ENCODE peak calls at places on chromosome 12, in five cellular contexts. J is upper lobe of right lung, D is mesenchymal stem cell, V is endothelial cell of umbilical vein, E is mesendoderm. N is an unnamed sample.
A peak's percentile ranks its signal among the peaks of the same experiment; 100 is the strongest.

GRCh38 chr12:3033538-3033865 is 43.7 kb upstream of the TSPAN9 start:
- DNase-seq in J (no peak), D (no peak), V (no peak), E (no peak), N (no peak)

GRCh38 chr12:28089363-28089762 is 100.9 kb upstream of the CCDC91 start:
- DNase-seq in J (no peak), D (peak; percentile 28), V (peak; percentile 37), E (peak; percentile 50), N (no peak)

GRCh38 chr12:84738481-84738972 is 174.1 kb downstream of the SLC6A15 start:
- DNase-seq in J (no peak), D (peak; percentile 58), V (peak; percentile 2), E (no peak), N (no peak)

GRCh38 chr12:46221255-46222128 is 47.4 kb downstream of the SLC38A1 start:
- DNase-seq in J (no peak), D (peak; percentile 47), V (peak; percentile 62), E (peak; percentile 85), N (peak; percentile 59)

GRCh38 chr12:19036673-19037357 is 92.7 kb upstream of the PLEKHA5 start:
- DNase-seq in J (no peak), D (peak; percentile 70), V (peak; percentile 54), E (no peak), N (no peak)

GRCh38 chr12:56995201-56995929 is 11.0 kb downstream of the ZBTB39 start:
- DNase-seq in J (no peak), D (no peak), V (no peak), E (no peak), N (no peak)

GRCh38 chr12:2794261-2794735 is 472 bp upstream of the FKBP4 start:
- DNase-seq in J (no peak), D (no peak), V (no peak), E (peak; percentile 87), N (no peak)

GRCh38 chr12:89756638-89757321 is 48.1 kb upstream of the ATP2B1 start:
- DNase-seq in J (no peak), D (peak; percentile 99), V (peak; percentile 72), E (peak; percentile 33), N (peak; percentile 52)

GRCh38 chr12:54725233-54725843 is 77.2 kb upstream of the DCD start:
- DNase-seq in J (no peak), D (peak; percentile 20), V (peak; percentile 24), E (peak; percentile 79), N (no peak)

GRCh38 chr12:9244894-9245293 is 36.7 kb upstream of the PZP start:
- DNase-seq in J (no peak), D (no peak), V (no peak), E (no peak), N (no peak)

GRCh38 chr12:1044697-1045096 is 53.7 kb downstream of the ERC1 start:
- DNase-seq in J (no peak), D (peak; percentile 22), V (peak; percentile 68), E (no peak), N (peak; percentile 37)

GRCh38 chr12:107127482-107128185 is 34.3 kb upstream of the CRY1 start:
- DNase-seq in J (no peak), D (no peak), V (no peak), E (no peak), N (no peak)

GRCh38 chr12:92224685-92225331 is 79.2 kb upstream of the BTG1 start:
- DNase-seq in J (no peak), D (peak; percentile 81), V (peak; percentile 56), E (peak; percentile 31), N (peak; percentile 71)

GRCh38 chr12:84161296-84161695 is 751.3 kb downstream of the SLC6A15 start:
- DNase-seq in J (no peak), D (no peak), V (no peak), E (no peak), N (no peak)

DNA sequence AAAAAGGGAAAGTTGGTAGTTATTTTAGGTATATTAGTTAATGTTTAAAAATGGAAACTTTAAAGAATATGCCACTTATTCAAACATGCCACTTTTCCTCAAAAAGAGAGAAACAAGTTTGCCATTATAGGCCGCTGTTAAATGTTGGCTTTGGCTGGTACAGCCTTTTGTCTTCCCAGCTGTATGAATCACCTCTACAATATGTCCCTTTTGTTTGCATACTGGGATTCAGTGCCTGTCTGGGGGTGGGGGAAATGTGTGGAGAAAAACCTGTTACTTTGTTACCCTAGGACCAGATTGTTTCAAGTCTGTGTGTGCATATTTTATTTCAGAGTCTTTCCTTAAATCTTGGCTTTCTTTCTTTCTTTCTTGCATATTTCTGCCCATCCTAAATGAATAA is 470.4 kb upstream of the LMO3 start:
- DNase-seq in J (no peak), D (no peak), V (no peak), E (peak; percentile 42), N (no peak)
- H3K4me1 ChIP-seq in J (no peaks in the 10 kb centered on the region), D (no peaks in the 10 kb centered on the region), V (no peaks in the 10 kb centered on the region), E (no peaks in the 10 kb centered on the region), N (no peaks in the 10 kb centered on the region)

GRCh38 chr12:123064885-123065619 is 84.6 kb downstream of the ARL6IP4 start:
- DNase-seq in J (no peak), D (no peak), V (no peak), E (no peak), N (no peak)
- H3K4me3 ChIP-seq in J (no peak overlapping the region), D (no peak overlapping the region), V (no peak overlapping the region), E (no peak overlapping the region), N (no peak overlapping the region)

GRCh38 chr12:116002890-116003536 is 274.5 kb downstream of the MED13L start:
- DNase-seq in J (no peak), D (peak; percentile 33), V (no peak), E (peak; percentile 50), N (no peak)

GRCh38 chr12:116000252-116000651 is 277.2 kb downstream of the MED13L start:
- DNase-seq in J (no peak), D (no peak), V (no peak), E (no peak), N (no peak)

GRCh38 chr12:115998119-115998633 is 279.3 kb downstream of the MED13L start:
- DNase-seq in J (no peak), D (peak; percentile 63), V (peak; percentile 70), E (peak; percentile 84), N (no peak)

GRCh38 chr12:115999582-115999981 is 277.9 kb downstream of the MED13L start:
- DNase-seq in J (no peak), D (no peak), V (no peak), E (no peak), N (no peak)

DNA sequence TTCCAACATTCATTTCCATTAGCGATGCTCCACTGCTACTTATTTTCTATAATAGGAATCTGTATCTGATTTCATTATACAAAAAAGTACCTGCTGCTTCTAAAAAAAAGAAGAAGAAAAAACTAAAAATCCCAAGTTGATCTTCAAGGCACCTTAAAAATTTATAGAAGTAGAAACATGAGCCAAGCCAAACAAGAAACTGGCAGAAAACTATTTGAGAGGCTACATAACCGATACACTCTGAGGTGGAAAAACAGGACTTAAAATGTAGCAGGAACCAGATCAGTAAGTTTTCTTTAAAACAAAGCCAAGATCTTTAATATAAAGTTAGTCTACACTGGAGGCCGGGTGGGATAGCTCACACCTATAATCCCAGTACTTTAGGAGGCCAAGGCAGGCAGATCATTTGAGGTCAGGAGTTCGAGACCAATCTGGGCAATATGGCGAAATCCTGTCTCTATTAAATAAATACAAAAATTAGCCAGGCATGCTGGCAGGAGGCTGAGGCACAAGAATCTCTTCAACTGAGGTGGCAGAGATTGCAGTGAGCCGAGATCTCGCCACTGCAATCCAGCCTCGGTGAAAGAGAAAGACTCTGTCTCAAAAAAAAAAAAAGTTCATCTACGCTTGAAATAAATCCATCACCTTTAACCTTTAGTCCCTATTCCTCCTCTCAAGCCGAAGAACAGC is 278.6 kb downstream of the MED13L start:
- DNase-seq in J (no peak), D (no peak), V (peak; percentile 6), E (no peak), N (no peak)
- H3K27ac ChIP-seq in J (no peak overlapping the region), D (no peak overlapping the region), V (no peak overlapping the region), E (no peak overlapping the region), N (no peak overlapping the region)

GRCh38 chr12:109946913-109947312 is 46.8 kb downstream of the TCHP start:
- DNase-seq in J (no peak), D (no peak), V (no peak), E (no peak), N (no peak)
- H3K4me1 ChIP-seq in J (peaks cover 32% of the 10 kb centered on the region), D (peaks cover 23% of the 10 kb centered on the region), V (peaks cover 28% of the 10 kb centered on the region), E (peaks cover 4% of the 10 kb centered on the region), N (peaks cover 64% of the 10 kb centered on the region)

GRCh38 chr12:124008629-124009028 is 35.6 kb downstream of the ZNF664 start:
- DNase-seq in J (no peak), D (no peak), V (no peak), E (no peak), N (no peak)
- H3K4me3 ChIP-seq in J (no peak overlapping the region), D (no peak overlapping the region), V (no peak overlapping the region), E (no peak overlapping the region), N (no peak overlapping the region)

DNA sequence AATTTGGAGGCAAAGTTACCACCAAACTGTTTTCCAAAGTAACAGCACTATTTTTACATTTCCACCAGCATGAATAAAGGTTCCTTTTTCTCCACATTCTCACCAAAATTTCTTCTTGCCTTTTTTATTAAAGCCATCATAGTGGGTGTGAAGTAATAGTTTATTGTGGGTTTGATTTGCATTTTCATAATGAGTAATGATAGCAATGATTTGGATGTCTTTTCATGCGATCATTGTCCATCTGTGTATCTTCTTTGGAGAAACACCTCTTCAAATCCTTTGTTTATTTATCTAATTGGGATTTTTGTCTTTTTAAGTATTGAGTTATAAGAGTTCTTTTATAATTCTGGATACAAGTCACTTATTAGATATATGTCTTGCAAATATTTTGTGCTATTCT is 172.7 kb downstream of the CNTN1 start:
- DNase-seq in J (no peak), D (no peak), V (no peak), E (no peak), N (no peak)
- H3K27ac ChIP-seq in J (no peak overlapping the region), D (no peak overlapping the region), V (no peak overlapping the region), E (no peak overlapping the region), N (no peak overlapping the region)

GRCh38 chr12:4273651-4274395 is at the start of gene CCND2:
- DNase-seq in J (peak; percentile 92), D (peak; percentile 91), V (peak; percentile 19), E (peak; percentile 99), N (no peak)
- H3K4me1 ChIP-seq in J (peaks cover 54% of the 10 kb centered on the region), D (peaks cover 31% of the 10 kb centered on the region), V (peaks cover 23% of the 10 kb centered on the region), E (peaks cover 10% of the 10 kb centered on the region), N (peaks cover 27% of the 10 kb centered on the region)